ENCODE peak calls at places on chromosome 1, in ten cellular contexts. Q is AG10803; R is WTC11; E is SHP77 treated with DMSO at 0.1 percent for 48 hours; F is HuH-7.5; X is ascending aorta; O is cardiac fibroblast; M is activated CD8-positive, alpha-beta T cell treated with anti-CD3 and anti-CD28 coated beads for 36 hours; Y is endothelial cell of umbilical vein; K is aorta. Z is an unnamed sample.

GRCh38 chr1:2290595-2291510 is 62.7 kb downstream of the SKI start:
- DNase-seq in R (no peak), F (no peak), M (peak), E (no peak), X (peak), Q (peak), K (peak), Y (peak), O (peak), Z (peak)

GRCh38 chr1:924619-925323 is 1.0 kb downstream of the SAMD11 start:
- DNase-seq in K (peak), R (peak), O (no peak), Q (peak), F (peak), E (no peak), M (no peak), Y (peak), X (no peak), Z (peak)

GRCh38 chr1:22639286-22639685 is 2.9 kb downstream of the C1QA start:
- DNase-seq in E (no peak), K (no peak), F (no peak), X (no peak), M (peak), O (peak), Y (peak), R (peak), Q (peak), Z (peak)

GRCh38 chr1:1371741-1372711 is 3.0 kb downstream of the AURKAIP1 start:
- DNase-seq in O (peak), R (peak), F (peak), X (peak), Q (peak), K (peak), E (peak), M (peak), Y (peak), Z (peak)

GRCh38 chr1:190176776-190177175 is 300.9 kb downstream of the BRINP3 start:
- DNase-seq in O (no peak), R (no peak), F (no peak), M (no peak), Y (no peak), Q (no peak), X (no peak), E (no peak), K (no peak), Z (no peak)

GRCh38 chr1:119783354-119784126 is 14.8 kb upstream of the HMGCS2 start:
- DNase-seq in F (no peak), Q (peak), E (no peak), K (no peak), X (no peak), R (no peak), Y (no peak), O (peak), M (no peak), Z (peak)

GRCh38 chr1:210882414-210883221 is 251.3 kb downstream of the KCNH1 start:
- DNase-seq in X (no peak), Y (no peak), K (no peak), F (no peak), E (no peak), M (no peak), R (no peak), Q (peak), O (no peak), Z (peak)

GRCh38 chr1:116328671-116329070 is 44.4 kb upstream of the ATP1A1 start:
- DNase-seq in F (no peak), Q (no peak), X (no peak), R (no peak), K (no peak), E (no peak), O (no peak), M (no peak), Y (no peak), Z (no peak)

GRCh38 chr1:240287722-240288121 is 196.0 kb downstream of the FMN2 start:
- DNase-seq in Y (no peak), R (no peak), O (no peak), F (no peak), M (no peak), Q (no peak), X (no peak), E (no peak), K (no peak), Z (peak)

GRCh38 chr1:6918286-6918907 is 133.1 kb downstream of the CAMTA1 start:
- DNase-seq in R (no peak), E (no peak), K (no peak), M (no peak), Y (no peak), X (no peak), Q (peak), O (peak), F (no peak), Z (no peak)